ENCODE peak calls at places on chromosomes 13 and 19, in six cellular contexts. One of them, this sample, is unnamed.

GRCh38 chr19:16266586-16266942 is 58.1 kb upstream of the KLF2 start:
- DNase-seq in naive thymus-derived CD4-positive, alpha-beta T cell: no peak
- DNase-seq in ascending aorta: no peak
- DNase-seq in heart right ventricle: no peak
- DNase-seq in IMR-90: no peak
- DNase-seq in MM.1S: no peak
- DNase-seq in this sample: no peak

GRCh38 chr19:35222373-35223005 is 6.0 kb downstream of the FAM187B start:
- DNase-seq in IMR-90: no peak
- DNase-seq in MM.1S: no peak
- DNase-seq in ascending aorta: no peak
- DNase-seq in naive thymus-derived CD4-positive, alpha-beta T cell: no peak
- DNase-seq in heart right ventricle: no peak
- DNase-seq in this sample: no peak

GRCh38 chr13:112131081-112131739 is 64.3 kb downstream of the SOX1 start:
- DNase-seq in MM.1S: no peak
- DNase-seq in naive thymus-derived CD4-positive, alpha-beta T cell: no peak
- DNase-seq in heart right ventricle: no peak
- DNase-seq in ascending aorta: no peak
- DNase-seq in IMR-90: no peak
- DNase-seq in this sample: no peak

GRCh38 chr13:34555988-34556387 is 386.1 kb upstream of the NBEA start:
- DNase-seq in heart right ventricle: no peak
- DNase-seq in ascending aorta: no peak
- DNase-seq in IMR-90: no peak
- DNase-seq in MM.1S: no peak
- DNase-seq in naive thymus-derived CD4-positive, alpha-beta T cell: no peak
- DNase-seq in this sample: no peak

GRCh38 chr19:33458171-33458633 is 63.4 kb downstream of the PEPD start:
- DNase-seq in heart right ventricle: no peak
- DNase-seq in naive thymus-derived CD4-positive, alpha-beta T cell: no peak
- DNase-seq in IMR-90: no peak
- DNase-seq in MM.1S: no peak
- DNase-seq in ascending aorta: no peak
- DNase-seq in this sample: no peak

GRCh38 chr19:57934820-57935665 is at the start of gene ZNF418:
- DNase-seq in MM.1S: no peak
- DNase-seq in IMR-90: peak; percentile 84
- DNase-seq in naive thymus-derived CD4-positive, alpha-beta T cell: peak; percentile 7
- DNase-seq in ascending aorta: no peak
- DNase-seq in heart right ventricle: peak; percentile 83
- DNase-seq in this sample: peak; percentile 85

GRCh38 chr13:32548837-32549236 is 10.2 kb upstream of the N4BP2L2 start:
- DNase-seq in MM.1S: no peak
- DNase-seq in IMR-90: peak; percentile 41
- DNase-seq in ascending aorta: no peak
- DNase-seq in naive thymus-derived CD4-positive, alpha-beta T cell: no peak
- DNase-seq in heart right ventricle: no peak
- DNase-seq in this sample: peak; percentile 53

GRCh38 chr13:114230117-114230516 is 4.6 kb upstream of the CDC16 start:
- DNase-seq in IMR-90: peak; percentile 63
- DNase-seq in MM.1S: no peak
- DNase-seq in ascending aorta: no peak
- DNase-seq in naive thymus-derived CD4-positive, alpha-beta T cell: no peak
- DNase-seq in heart right ventricle: no peak
- DNase-seq in this sample: peak; percentile 46

GRCh38 chr19:4144666-4145261 is 8.7 kb upstream of the CREB3L3 start:
- DNase-seq in MM.1S: no peak
- DNase-seq in ascending aorta: no peak
- DNase-seq in heart right ventricle: no peak
- DNase-seq in naive thymus-derived CD4-positive, alpha-beta T cell: no peak
- DNase-seq in IMR-90: peak; percentile 43
- DNase-seq in this sample: peak; percentile 50

GRCh38 chr19:38869836-38870607 is 8.1 kb downstream of the RINL start:
- DNase-seq in MM.1S: peak; percentile 52
- DNase-seq in heart right ventricle: peak; percentile 79
- DNase-seq in IMR-90: peak; percentile 45
- DNase-seq in naive thymus-derived CD4-positive, alpha-beta T cell: peak; percentile 93
- DNase-seq in ascending aorta: no peak
- DNase-seq in this sample: peak; percentile 72

GRCh38 chr13:88071371-88071770 is 400.2 kb downstream of the SLITRK5 start:
- DNase-seq in naive thymus-derived CD4-positive, alpha-beta T cell: no peak
- DNase-seq in ascending aorta: no peak
- DNase-seq in MM.1S: peak; percentile 6
- DNase-seq in IMR-90: no peak
- DNase-seq in heart right ventricle: no peak
- DNase-seq in this sample: no peak

GRCh38 chr19:46049597-46049996 is 8.8 kb upstream of the IGFL4 start:
- DNase-seq in MM.1S: no peak
- DNase-seq in naive thymus-derived CD4-positive, alpha-beta T cell: no peak
- DNase-seq in ascending aorta: no peak
- DNase-seq in heart right ventricle: no peak
- DNase-seq in IMR-90: no peak
- DNase-seq in this sample: no peak

GRCh38 chr13:76239031-76239680 is 603.0 kb downstream of the LMO7 start:
- DNase-seq in IMR-90: no peak
- DNase-seq in ascending aorta: no peak
- DNase-seq in MM.1S: no peak
- DNase-seq in naive thymus-derived CD4-positive, alpha-beta T cell: no peak
- DNase-seq in heart right ventricle: no peak
- DNase-seq in this sample: no peak

GRCh38 chr19:794989-795658 is 2.1 kb upstream of the PTBP1 start:
- DNase-seq in IMR-90: no peak
- DNase-seq in naive thymus-derived CD4-positive, alpha-beta T cell: no peak
- DNase-seq in heart right ventricle: no peak
- DNase-seq in MM.1S: no peak
- DNase-seq in ascending aorta: no peak
- DNase-seq in this sample: no peak

GRCh38 chr13:100513987-100514670 is 74.5 kb downstream of the GGACT start:
- DNase-seq in IMR-90: no peak
- DNase-seq in ascending aorta: no peak
- DNase-seq in MM.1S: no peak
- DNase-seq in heart right ventricle: no peak
- DNase-seq in naive thymus-derived CD4-positive, alpha-beta T cell: no peak
- DNase-seq in this sample: peak; percentile 53

GRCh38 chr19:16222806-16223205 is 25.1 kb downstream of the AP1M1 start:
- DNase-seq in heart right ventricle: no peak
- DNase-seq in naive thymus-derived CD4-positive, alpha-beta T cell: no peak
- DNase-seq in ascending aorta: no peak
- DNase-seq in MM.1S: no peak
- DNase-seq in IMR-90: peak; percentile 57
- DNase-seq in this sample: peak; percentile 58

GRCh38 chr13:52034616-52035226 is 10.2 kb downstream of the UTP14C start:
- DNase-seq in heart right ventricle: no peak
- DNase-seq in naive thymus-derived CD4-positive, alpha-beta T cell: no peak
- DNase-seq in ascending aorta: no peak
- DNase-seq in MM.1S: no peak
- DNase-seq in IMR-90: peak; percentile 20
- DNase-seq in this sample: peak; percentile 9

GRCh38 chr19:45569619-45570421 is 14.8 kb downstream of the OPA3 start:
- DNase-seq in IMR-90: no peak
- DNase-seq in MM.1S: peak; percentile 51
- DNase-seq in naive thymus-derived CD4-positive, alpha-beta T cell: peak; percentile 41
- DNase-seq in heart right ventricle: peak; percentile 45
- DNase-seq in ascending aorta: no peak
- DNase-seq in this sample: peak; percentile 39

GRCh38 chr13:72379581-72379980 is 347.8 kb downstream of the MZT1 start:
- DNase-seq in MM.1S: no peak
- DNase-seq in ascending aorta: no peak
- DNase-seq in heart right ventricle: no peak
- DNase-seq in naive thymus-derived CD4-positive, alpha-beta T cell: no peak
- DNase-seq in IMR-90: no peak
- DNase-seq in this sample: no peak

GRCh38 chr19:17332677-17333581 is 1.7 kb downstream of the ANO8 start:
- DNase-seq in heart right ventricle: no peak
- DNase-seq in naive thymus-derived CD4-positive, alpha-beta T cell: no peak
- DNase-seq in IMR-90: peak; percentile 39
- DNase-seq in MM.1S: peak; percentile 37
- DNase-seq in ascending aorta: no peak
- DNase-seq in this sample: peak; percentile 63

GRCh38 chr19:632228-633067 is 889 bp downstream of the POLRMT start:
- DNase-seq in ascending aorta: no peak
- DNase-seq in heart right ventricle: no peak
- DNase-seq in IMR-90: peak; percentile 36
- DNase-seq in naive thymus-derived CD4-positive, alpha-beta T cell: no peak
- DNase-seq in MM.1S: peak; percentile 67
- DNase-seq in this sample: peak; percentile 54

GRCh38 chr19:17618919-17619318 is 63.5 kb downstream of the COLGALT1 start:
- DNase-seq in MM.1S: no peak
- DNase-seq in naive thymus-derived CD4-positive, alpha-beta T cell: no peak
- DNase-seq in heart right ventricle: no peak
- DNase-seq in ascending aorta: no peak
- DNase-seq in IMR-90: no peak
- DNase-seq in this sample: no peak

GRCh38 chr19:10803252-10803651 is 32.8 kb downstream of the TMED1 start:
- DNase-seq in naive thymus-derived CD4-positive, alpha-beta T cell: no peak
- DNase-seq in IMR-90: no peak
- DNase-seq in heart right ventricle: no peak
- DNase-seq in MM.1S: no peak
- DNase-seq in ascending aorta: no peak
- DNase-seq in this sample: no peak

GRCh38 chr13:30841161-30841560 is 64.9 kb upstream of the MEDAG start:
- DNase-seq in ascending aorta: no peak
- DNase-seq in IMR-90: peak; percentile 45
- DNase-seq in naive thymus-derived CD4-positive, alpha-beta T cell: no peak
- DNase-seq in MM.1S: no peak
- DNase-seq in heart right ventricle: no peak
- DNase-seq in this sample: peak; percentile 71

GRCh38 chr19:29687897-29688728 is 22.9 kb downstream of the PLEKHF1 start:
- DNase-seq in heart right ventricle: no peak
- DNase-seq in MM.1S: no peak
- DNase-seq in naive thymus-derived CD4-positive, alpha-beta T cell: no peak
- DNase-seq in ascending aorta: no peak
- DNase-seq in IMR-90: peak; percentile 78
- DNase-seq in this sample: peak; percentile 84

GRCh38 chr19:12364391-12365093 is 941 bp downstream of the ZNF442 start:
- DNase-seq in heart right ventricle: peak; percentile 12
- DNase-seq in naive thymus-derived CD4-positive, alpha-beta T cell: no peak
- DNase-seq in ascending aorta: no peak
- DNase-seq in IMR-90: peak; percentile 4
- DNase-seq in MM.1S: no peak
- DNase-seq in this sample: peak; percentile 5

GRCh38 chr13:54394319-54394718 is 1365.7 kb downstream of the OLFM4 start:
- DNase-seq in naive thymus-derived CD4-positive, alpha-beta T cell: no peak
- DNase-seq in ascending aorta: no peak
- DNase-seq in heart right ventricle: no peak
- DNase-seq in MM.1S: no peak
- DNase-seq in IMR-90: no peak
- DNase-seq in this sample: no peak

DNA sequence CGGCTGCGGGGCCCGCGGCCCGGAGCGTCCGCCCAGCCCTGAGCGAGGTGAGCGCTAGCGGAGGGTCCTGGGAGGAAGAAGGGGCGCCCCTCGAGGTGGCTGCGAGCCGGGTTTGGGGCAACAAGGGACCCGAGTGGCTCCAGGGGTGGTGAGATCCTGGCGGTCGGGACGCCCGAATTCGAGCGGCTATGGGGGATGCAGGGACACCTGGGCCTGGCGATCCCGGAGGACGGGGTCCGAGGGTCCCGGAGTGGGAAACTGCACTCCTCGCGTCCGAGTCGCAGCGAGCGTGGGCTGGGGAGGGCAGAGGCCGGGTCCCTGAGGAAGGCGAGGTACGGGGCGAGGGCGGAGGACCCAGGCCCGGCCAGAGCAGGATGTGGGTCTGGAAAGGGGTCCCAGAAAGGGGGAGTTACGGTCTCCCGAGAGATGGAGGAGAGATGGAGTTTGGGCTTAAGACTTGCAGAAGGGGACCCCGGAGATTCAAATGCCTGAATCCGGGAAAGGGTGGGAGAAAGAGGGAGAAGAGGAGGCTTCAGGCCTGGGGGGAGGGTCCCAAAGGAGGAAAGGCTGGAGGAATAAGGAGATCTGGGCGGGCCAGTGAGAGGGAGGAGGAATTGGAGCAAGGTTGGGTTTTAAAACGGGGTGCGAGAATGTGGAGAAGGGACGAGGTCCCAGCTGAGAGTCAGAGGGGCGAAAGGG is 542 bp downstream of the CACNG7 start:
- DNase-seq in heart right ventricle: no peak
- DNase-seq in ascending aorta: no peak
- DNase-seq in MM.1S: no peak
- DNase-seq in IMR-90: no peak
- DNase-seq in naive thymus-derived CD4-positive, alpha-beta T cell: no peak
- DNase-seq in this sample: no peak
- H3K4me3 ChIP-seq in heart right ventricle: no peak overlapping the region
- H3K4me3 ChIP-seq in ascending aorta: no peak overlapping the region
- H3K4me3 ChIP-seq in MM.1S: no peak overlapping the region
- H3K4me3 ChIP-seq in IMR-90: peak overlapping the region; percentile 61
- H3K4me3 ChIP-seq in naive thymus-derived CD4-positive, alpha-beta T cell: no peak overlapping the region
- H3K4me3 ChIP-seq in this sample: peak overlapping the region; percentile 58

DNA sequence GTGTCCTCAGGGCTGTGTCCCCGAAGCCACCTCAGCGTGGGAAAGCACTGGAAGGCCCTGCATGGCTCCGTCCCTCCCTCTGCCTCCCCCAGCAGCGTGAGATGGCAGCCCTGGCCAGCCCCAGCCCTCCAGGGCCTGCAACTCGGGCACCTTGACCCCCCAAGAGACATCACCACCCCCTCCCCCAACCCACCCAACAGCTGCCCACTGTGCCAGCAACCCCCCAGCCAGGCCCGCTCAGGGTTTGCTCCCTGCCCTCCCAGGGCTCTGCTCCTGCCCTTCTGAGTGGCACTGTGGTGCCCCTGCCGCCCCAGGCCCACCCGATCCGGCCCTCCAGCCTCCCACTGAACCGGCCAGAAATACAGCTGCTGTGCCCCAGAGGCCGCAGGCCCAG is 1.5 kb upstream of the ASPDH start:
- DNase-seq in ascending aorta: no peak
- DNase-seq in naive thymus-derived CD4-positive, alpha-beta T cell: no peak
- DNase-seq in MM.1S: no peak
- DNase-seq in IMR-90: no peak
- DNase-seq in heart right ventricle: no peak
- DNase-seq in this sample: no peak
- H3K4me3 ChIP-seq in ascending aorta: no peak overlapping the region
- H3K4me3 ChIP-seq in naive thymus-derived CD4-positive, alpha-beta T cell: no peak overlapping the region
- H3K4me3 ChIP-seq in MM.1S: no peak overlapping the region
- H3K4me3 ChIP-seq in IMR-90: no peak overlapping the region
- H3K4me3 ChIP-seq in heart right ventricle: no peak overlapping the region
- H3K4me3 ChIP-seq in this sample: no peak overlapping the region

DNA sequence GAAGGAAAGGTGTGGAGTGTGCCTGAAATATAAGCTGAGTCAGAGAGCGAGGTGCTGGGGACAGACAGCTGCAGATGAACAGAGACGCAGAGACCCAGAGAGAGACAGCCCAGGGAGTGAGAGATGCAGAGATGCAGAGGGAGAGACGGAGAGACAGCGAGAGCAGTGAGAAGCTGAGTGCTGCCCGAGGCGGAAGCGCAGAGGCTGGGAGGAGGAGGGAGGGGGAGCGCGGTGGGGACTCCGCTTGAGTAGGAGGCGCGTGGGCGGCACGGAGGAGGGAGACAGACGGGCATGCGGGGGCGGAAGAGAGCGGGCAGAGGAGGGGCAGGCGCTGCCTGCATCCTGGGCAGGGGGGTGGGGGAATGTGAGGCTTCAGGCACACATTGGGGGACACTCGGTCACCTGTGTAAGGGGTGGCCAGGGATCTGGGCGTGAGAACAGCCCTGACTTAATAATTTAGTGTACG is 25.7 kb downstream of the SLC8A2 start:
- DNase-seq in heart right ventricle: no peak
- DNase-seq in MM.1S: no peak
- DNase-seq in IMR-90: no peak
- DNase-seq in ascending aorta: no peak
- DNase-seq in naive thymus-derived CD4-positive, alpha-beta T cell: peak; percentile 60
- DNase-seq in this sample: peak; percentile 30
- H3K4me3 ChIP-seq in heart right ventricle: no peak overlapping the region
- H3K4me3 ChIP-seq in MM.1S: no peak overlapping the region
- H3K4me3 ChIP-seq in IMR-90: no peak overlapping the region
- H3K4me3 ChIP-seq in ascending aorta: peak overlapping the region; percentile 20
- H3K4me3 ChIP-seq in naive thymus-derived CD4-positive, alpha-beta T cell: peak overlapping the region; percentile 30
- H3K4me3 ChIP-seq in this sample: no peak overlapping the region

GRCh38 chr13:85543144-85543543 is 256.1 kb downstream of the SLITRK6 start:
- DNase-seq in IMR-90: no peak
- DNase-seq in heart right ventricle: no peak
- DNase-seq in naive thymus-derived CD4-positive, alpha-beta T cell: no peak
- DNase-seq in ascending aorta: no peak
- DNase-seq in MM.1S: no peak
- DNase-seq in this sample: no peak
- H3K4me3 ChIP-seq in IMR-90: no peak overlapping the region
- H3K4me3 ChIP-seq in heart right ventricle: no peak overlapping the region
- H3K4me3 ChIP-seq in naive thymus-derived CD4-positive, alpha-beta T cell: no peak overlapping the region
- H3K4me3 ChIP-seq in ascending aorta: no peak overlapping the region
- H3K4me3 ChIP-seq in MM.1S: no peak overlapping the region
- H3K4me3 ChIP-seq in this sample: no peak overlapping the region

This sample was measured in fibroblast of villous mesenchyme.